ENCODE peak calls at places on chromosome 11, in ten cellular contexts. M is left cardiac atrium, S is neural progenitor cell, W is epithelial cell of esophagus, E is cardiac muscle cell, J is fibroblast of the aortic adventitia, Y is endothelial cell of umbilical vein, V is left colon, K is chondrocyte, F is EL. I is an unnamed sample.

GRCh38 chr11:74952752-74953151 is 3.7 kb downstream of the SPCS2 start:
- DNase-seq in M (no peak), S (no peak), W (no peak), E (no peak), J (no peak), Y (no peak), V (no peak), K (no peak), F (no peak), I (no peak)

GRCh38 chr11:60951611-60951908 is 416 bp downstream of the SLC15A3 start:
- DNase-seq in M (no peak), S (no peak), W (no peak), E (peak), J (no peak), Y (no peak), V (no peak), K (no peak), F (peak), I (peak)

GRCh38 chr11:62709262-62710000 is 2.0 kb downstream of the GNG3 start:
- DNase-seq in M (peak), S (peak), W (peak), E (peak), J (peak), Y (peak), V (peak), K (peak), F (peak), I (peak)

GRCh38 chr11:18834754-18835466 is 43.3 kb upstream of the PTPN5 start:
- DNase-seq in M (no peak), S (no peak), W (no peak), E (no peak), J (no peak), Y (no peak), V (no peak), K (no peak), F (no peak), I (no peak)

GRCh38 chr11:130772266-130773227 is 143.7 kb downstream of the SNX19 start:
- DNase-seq in M (no peak), S (no peak), W (peak), E (peak), J (peak), Y (peak), V (peak), K (no peak), F (peak), I (no peak)

GRCh38 chr11:124612045-124612444 is 817 bp downstream of the PANX3 start:
- DNase-seq in M (no peak), S (no peak), W (no peak), E (no peak), J (no peak), Y (no peak), V (no peak), K (no peak), F (no peak), I (no peak)

GRCh38 chr11:70244698-70245097 is 25.8 kb upstream of the PPFIA1 start:
- DNase-seq in M (no peak), S (no peak), W (no peak), E (peak), J (peak), Y (no peak), V (no peak), K (no peak), F (peak), I (no peak)

GRCh38 chr11:61739966-61740365 is 12.5 kb upstream of the MYRF start:
- DNase-seq in M (no peak), S (no peak), W (no peak), E (no peak), J (no peak), Y (no peak), V (no peak), K (no peak), F (no peak), I (no peak)

GRCh38 chr11:125435461-125436238 is 60.4 kb downstream of the FEZ1 start:
- DNase-seq in M (no peak), S (no peak), W (no peak), E (peak), J (peak), Y (no peak), V (no peak), K (no peak), F (peak), I (no peak)

GRCh38 chr11:110565344-110565684 is 135.6 kb downstream of the FDX1 start:
- DNase-seq in M (no peak), S (peak), W (peak), E (peak), J (peak), Y (no peak), V (no peak), K (no peak), F (peak), I (peak)

GRCh38 chr11:128886401-128887119 is 4.6 kb upstream of the KCNJ5 start:
- DNase-seq in M (no peak), S (peak), W (peak), E (no peak), J (no peak), Y (no peak), V (peak), K (no peak), F (no peak), I (peak)

I was measured in GM23338.